ENCODE peak calls at places on chromosomes 2 and 18, in ten cellular contexts. F is heart left ventricle, G is A549, T is right lobe of liver, A is IMR-90, J is GM12878, S is HCT116, N is HepG2, U is upper lobe of left lung, O is gastrocnemius medialis. I is an unnamed sample.
A peak's percentile ranks its signal among the peaks of the same experiment; 100 is the strongest.

GRCh38 chr18:26457611-26458350 is 90.6 kb downstream of the KCTD1 start:
- ATAC-seq in F (no peak), G (no peak), T (no peak), A (no peak), J (no peak), S (peak; percentile 67), N (no peak), U (no peak), O (no peak), I (no peak)

GRCh38 chr2:54212456-54212855 is 43.6 kb downstream of the TSPYL6 start:
- ATAC-seq in F (peak; percentile 74), G (peak; percentile 39), T (peak; percentile 51), A (peak; percentile 93), J (no peak), S (peak; percentile 57), N (peak; percentile 21), U (no peak), O (peak; percentile 69), I (peak; percentile 87)

GRCh38 chr2:215392687-215393270 is 43.1 kb downstream of the FN1 start:
- ATAC-seq in F (no peak), G (no peak), T (no peak), A (no peak), J (no peak), S (no peak), N (no peak), U (no peak), O (no peak), I (no peak)

GRCh38 chr2:80469428-80469827 is 164.9 kb upstream of the LRRTM1 start:
- ATAC-seq in F (no peak), G (no peak), T (no peak), A (no peak), J (peak; percentile 46), S (no peak), N (no peak), U (no peak), O (no peak), I (no peak)

GRCh38 chr2:67782443-67782842 is 280.4 kb downstream of the C1D start:
- ATAC-seq in F (peak; percentile 84), G (no peak), T (no peak), A (peak; percentile 24), J (no peak), S (no peak), N (no peak), U (no peak), O (no peak), I (no peak)

GRCh38 chr2:240561325-240561971 is 1.3 kb downstream of the DUSP28 start:
- ATAC-seq in F (peak; percentile 3), G (no peak), T (no peak), A (no peak), J (no peak), S (peak; percentile 0), N (peak; percentile 0), U (no peak), O (peak; percentile 1), I (no peak)

GRCh38 chr18:79258447-79258846 is 137.3 kb upstream of the NFATC1 start:
- ATAC-seq in F (peak; percentile 26), G (no peak), T (no peak), A (no peak), J (peak; percentile 66), S (no peak), N (no peak), U (no peak), O (no peak), I (no peak)

GRCh38 chr2:60094450-60094929 is 459.0 kb downstream of the BCL11A start:
- ATAC-seq in F (peak; percentile 83), G (no peak), T (peak; percentile 29), A (no peak), J (no peak), S (no peak), N (peak; percentile 96), U (no peak), O (peak; percentile 95), I (no peak)

GRCh38 chr2:180722551-180723239 is 257.7 kb upstream of the UBE2E3 start:
- ATAC-seq in F (no peak), G (no peak), T (no peak), A (peak; percentile 65), J (no peak), S (no peak), N (no peak), U (no peak), O (peak; percentile 18), I (no peak)

GRCh38 chr2:74421248-74421870 is at the start of the genes C2orf81 and WDR54:
- ATAC-seq in F (peak; percentile 90), G (peak; percentile 90), T (peak; percentile 82), A (peak; percentile 96), J (peak; percentile 96), S (peak; percentile 89), N (peak; percentile 78), U (peak; percentile 93), O (peak; percentile 73), I (peak; percentile 96)
- TF ChIP-seq POLR2A in F (no peak), G (peak; percentile 86), T (peak; percentile 29), A (peak; percentile 61), J (peak; percentile 98), S (peak; percentile 60), N (peak; percentile 37), U (peak; percentile 28), O (no peak), I (peak; percentile 44)

DNA sequence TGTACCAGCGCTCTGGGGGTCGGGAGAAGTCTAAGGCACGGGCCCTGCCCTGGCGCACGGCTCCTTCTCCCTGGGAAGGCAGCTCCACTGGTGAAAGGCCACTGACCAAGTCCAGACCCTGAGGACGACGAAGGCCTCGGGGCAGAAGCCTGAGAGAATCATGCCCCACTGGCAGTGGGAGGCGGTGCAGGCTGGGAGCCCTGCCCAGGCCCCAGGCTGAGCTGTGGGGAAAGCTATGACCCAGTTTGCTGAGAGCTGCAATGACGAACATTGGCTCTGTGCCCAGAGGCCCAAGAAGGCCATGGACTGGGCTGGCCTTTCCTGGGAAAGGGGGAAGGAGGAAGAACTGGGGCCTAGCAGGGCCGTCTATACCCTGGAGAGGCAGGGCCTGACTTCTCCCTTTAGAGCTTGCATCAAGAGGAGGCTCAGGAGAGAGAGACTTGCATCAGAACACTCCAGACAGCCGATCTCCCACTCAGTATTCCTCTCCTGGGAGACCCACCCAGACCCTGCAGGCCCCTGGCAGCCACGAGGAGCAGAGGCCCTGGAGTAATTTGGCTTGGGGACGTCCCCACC is 32.9 kb downstream of the HS1BP3 start:
- ATAC-seq in F (peak; percentile 84), G (peak; percentile 87), T (peak; percentile 90), A (peak; percentile 96), J (peak; percentile 67), S (peak; percentile 88), N (peak; percentile 92), U (peak; percentile 90), O (peak; percentile 68), I (peak; percentile 88)
- TF ChIP-seq CTCF in F (peak; percentile 15), G (no peak), T (peak; percentile 47), A (peak; percentile 60), J (no peak), S (peak; percentile 47), N (peak; percentile 60), U (peak; percentile 94), O (peak; percentile 76), I (no peak)

GRCh38 chr18:35264409-35264808 is 23.6 kb downstream of the ZNF397 start:
- ATAC-seq in F (no peak), G (no peak), T (no peak), A (no peak), J (no peak), S (no peak), N (no peak), U (no peak), O (no peak), I (no peak)

GRCh38 chr18:35268811-35269210 is 21.2 kb downstream of the ZSCAN30 start:
- ATAC-seq in F (no peak), G (no peak), T (no peak), A (no peak), J (no peak), S (no peak), N (no peak), U (no peak), O (no peak), I (no peak)

GRCh38 chr18:35271656-35272055 is 18.4 kb downstream of the ZSCAN30 start:
- ATAC-seq in F (no peak), G (no peak), T (no peak), A (no peak), J (no peak), S (no peak), N (no peak), U (no peak), O (no peak), I (no peak)

GRCh38 chr18:35267809-35268208 is 22.2 kb downstream of the ZSCAN30 start:
- ATAC-seq in F (peak; percentile 6), G (no peak), T (peak; percentile 14), A (no peak), J (no peak), S (no peak), N (no peak), U (no peak), O (no peak), I (no peak)

GRCh38 chr18:35267161-35267651 is 22.8 kb downstream of the ZSCAN30 start:
- ATAC-seq in F (peak; percentile 98), G (no peak), T (peak; percentile 86), A (no peak), J (no peak), S (no peak), N (no peak), U (peak; percentile 94), O (peak; percentile 92), I (peak; percentile 96)
- TF ChIP-seq POLR2A in F (no peak), G (no peak), T (no peak), A (no peak), J (no peak), S (no peak), N (no peak), U (peak; percentile 64), O (peak; percentile 29), I (peak; percentile 53)

GRCh38 chr2:17148298-17149228 is 369.7 kb downstream of the RAD51AP2 start:
- ATAC-seq in F (no peak), G (peak; percentile 59), T (peak; percentile 68), A (no peak), J (peak; percentile 41), S (peak; percentile 81), N (peak; percentile 92), U (no peak), O (no peak), I (no peak)
- TF ChIP-seq CTCF in F (no peak), G (no peak), T (peak; percentile 51), A (no peak), J (peak; percentile 26), S (peak; percentile 56), N (peak; percentile 53), U (no peak), O (no peak), I (no peak)

GRCh38 chr18:51300912-51301311 is 103.4 kb upstream of the MEX3C start:
- ATAC-seq in F (no peak), G (no peak), T (no peak), A (no peak), J (peak; percentile 24), S (no peak), N (no peak), U (no peak), O (no peak), I (no peak)

DNA sequence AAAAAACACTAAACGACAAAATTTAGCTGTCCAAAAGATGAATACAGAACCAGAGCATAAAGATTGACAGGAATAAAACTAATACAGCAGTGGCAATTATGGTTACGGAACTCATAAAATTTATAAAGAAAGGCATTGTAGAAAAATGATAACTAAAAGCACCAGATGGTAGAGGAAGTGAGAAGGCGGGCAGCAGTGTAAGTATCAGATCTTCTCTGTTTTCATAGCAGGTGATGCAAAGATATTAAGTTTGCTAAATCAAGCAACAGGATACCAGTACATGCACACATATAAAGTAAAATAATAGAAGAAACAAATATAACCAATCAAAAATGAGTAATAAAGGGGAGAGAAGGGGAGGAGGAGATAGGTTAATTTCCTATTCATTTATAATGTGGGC is 103.9 kb upstream of the MEX3C start:
- ATAC-seq in F (no peak), G (no peak), T (no peak), A (no peak), J (peak; percentile 43), S (no peak), N (no peak), U (no peak), O (no peak), I (no peak)
- TF ChIP-seq POLR2A in F (no peak), G (no peak), T (no peak), A (no peak), J (no peak), S (no peak), N (no peak), U (no peak), O (no peak), I (no peak)